ENCODE peak calls at places on chromosomes 3 and 15, in ten cellular contexts. One of them, this sample, is unnamed.

GRCh38 chr3:10198761-10199688 is 34.3 kb downstream of the IRAK2 start:
- DNase-seq in AG09309: no peak
- DNase-seq in GM06990: peak; percentile 61
- DNase-seq in kidney tubule cell: peak; percentile 97
- DNase-seq in DMS79 treated with DMSO at 0.1 percent for 48 hours: no peak
- DNase-seq in stimulated activated CD8-positive, alpha-beta memory T cell treated with anti-CD3 and anti-CD28 coated beads, Interleukin-12 subunit alpha, Interleukin-12 subunit beta, amount 100 ng/mL, for 4 hours: peak; percentile 43
- DNase-seq in right cardiac atrium: no peak
- DNase-seq in kidney: no peak
- DNase-seq in cardiac muscle cell: no peak
- DNase-seq in caudate nucleus: no peak
- DNase-seq in this sample: no peak

GRCh38 chr15:45618813-45619212 is 16.0 kb upstream of the SQOR start:
- DNase-seq in AG09309: no peak
- DNase-seq in kidney tubule cell: peak; percentile 25
- DNase-seq in GM06990: no peak
- DNase-seq in stimulated activated CD8-positive, alpha-beta memory T cell treated with anti-CD3 and anti-CD28 coated beads, Interleukin-12 subunit alpha, Interleukin-12 subunit beta, amount 100 ng/mL, for 4 hours: no peak
- DNase-seq in caudate nucleus: no peak
- DNase-seq in DMS79 treated with DMSO at 0.1 percent for 48 hours: no peak
- DNase-seq in kidney: no peak
- DNase-seq in cardiac muscle cell: no peak
- DNase-seq in right cardiac atrium: no peak
- DNase-seq in this sample: no peak

GRCh38 chr3:128036119-128036518 is 16.1 kb upstream of the SEC61A1 start:
- DNase-seq in kidney: no peak
- DNase-seq in DMS79 treated with DMSO at 0.1 percent for 48 hours: no peak
- DNase-seq in kidney tubule cell: no peak
- DNase-seq in caudate nucleus: no peak
- DNase-seq in AG09309: no peak
- DNase-seq in GM06990: no peak
- DNase-seq in right cardiac atrium: no peak
- DNase-seq in stimulated activated CD8-positive, alpha-beta memory T cell treated with anti-CD3 and anti-CD28 coated beads, Interleukin-12 subunit alpha, Interleukin-12 subunit beta, amount 100 ng/mL, for 4 hours: no peak
- DNase-seq in cardiac muscle cell: peak; percentile 53
- DNase-seq in this sample: no peak

GRCh38 chr3:30475038-30475808 is 131.2 kb upstream of the TGFBR2 start:
- DNase-seq in DMS79 treated with DMSO at 0.1 percent for 48 hours: no peak
- DNase-seq in cardiac muscle cell: no peak
- DNase-seq in kidney: no peak
- DNase-seq in kidney tubule cell: peak; percentile 67
- DNase-seq in caudate nucleus: no peak
- DNase-seq in stimulated activated CD8-positive, alpha-beta memory T cell treated with anti-CD3 and anti-CD28 coated beads, Interleukin-12 subunit alpha, Interleukin-12 subunit beta, amount 100 ng/mL, for 4 hours: no peak
- DNase-seq in GM06990: peak; percentile 15
- DNase-seq in right cardiac atrium: no peak
- DNase-seq in AG09309: no peak
- DNase-seq in this sample: no peak

GRCh38 chr3:257826-258225 is 61.3 kb downstream of the CHL1 start:
- DNase-seq in stimulated activated CD8-positive, alpha-beta memory T cell treated with anti-CD3 and anti-CD28 coated beads, Interleukin-12 subunit alpha, Interleukin-12 subunit beta, amount 100 ng/mL, for 4 hours: no peak
- DNase-seq in caudate nucleus: no peak
- DNase-seq in GM06990: no peak
- DNase-seq in AG09309: no peak
- DNase-seq in cardiac muscle cell: no peak
- DNase-seq in right cardiac atrium: no peak
- DNase-seq in kidney: no peak
- DNase-seq in DMS79 treated with DMSO at 0.1 percent for 48 hours: no peak
- DNase-seq in kidney tubule cell: no peak
- DNase-seq in this sample: no peak

GRCh38 chr3:23993556-23994246 is 48.6 kb downstream of the NR1D2 start:
- DNase-seq in kidney: no peak
- DNase-seq in DMS79 treated with DMSO at 0.1 percent for 48 hours: no peak
- DNase-seq in GM06990: no peak
- DNase-seq in cardiac muscle cell: no peak
- DNase-seq in kidney tubule cell: no peak
- DNase-seq in stimulated activated CD8-positive, alpha-beta memory T cell treated with anti-CD3 and anti-CD28 coated beads, Interleukin-12 subunit alpha, Interleukin-12 subunit beta, amount 100 ng/mL, for 4 hours: no peak
- DNase-seq in caudate nucleus: no peak
- DNase-seq in right cardiac atrium: no peak
- DNase-seq in AG09309: no peak
- DNase-seq in this sample: no peak

GRCh38 chr3:155282416-155283091 is 10.9 kb downstream of the STRIT1 start:
- DNase-seq in right cardiac atrium: no peak
- DNase-seq in cardiac muscle cell: no peak
- DNase-seq in GM06990: no peak
- DNase-seq in stimulated activated CD8-positive, alpha-beta memory T cell treated with anti-CD3 and anti-CD28 coated beads, Interleukin-12 subunit alpha, Interleukin-12 subunit beta, amount 100 ng/mL, for 4 hours: no peak
- DNase-seq in AG09309: peak; percentile 24
- DNase-seq in kidney tubule cell: no peak
- DNase-seq in kidney: no peak
- DNase-seq in caudate nucleus: no peak
- DNase-seq in DMS79 treated with DMSO at 0.1 percent for 48 hours: no peak
- DNase-seq in this sample: no peak

GRCh38 chr3:107753494-107753893 is 230.7 kb downstream of the BBX start:
- DNase-seq in kidney: no peak
- DNase-seq in right cardiac atrium: no peak
- DNase-seq in GM06990: no peak
- DNase-seq in DMS79 treated with DMSO at 0.1 percent for 48 hours: peak; percentile 59
- DNase-seq in AG09309: no peak
- DNase-seq in stimulated activated CD8-positive, alpha-beta memory T cell treated with anti-CD3 and anti-CD28 coated beads, Interleukin-12 subunit alpha, Interleukin-12 subunit beta, amount 100 ng/mL, for 4 hours: no peak
- DNase-seq in cardiac muscle cell: peak; percentile 52
- DNase-seq in kidney tubule cell: peak; percentile 65
- DNase-seq in caudate nucleus: peak; percentile 16
- DNase-seq in this sample: peak; percentile 69

GRCh38 chr15:96802870-96803269 is 472.4 kb downstream of the NR2F2 start:
- DNase-seq in GM06990: no peak
- DNase-seq in AG09309: no peak
- DNase-seq in DMS79 treated with DMSO at 0.1 percent for 48 hours: no peak
- DNase-seq in kidney tubule cell: no peak
- DNase-seq in caudate nucleus: no peak
- DNase-seq in stimulated activated CD8-positive, alpha-beta memory T cell treated with anti-CD3 and anti-CD28 coated beads, Interleukin-12 subunit alpha, Interleukin-12 subunit beta, amount 100 ng/mL, for 4 hours: no peak
- DNase-seq in kidney: no peak
- DNase-seq in right cardiac atrium: no peak
- DNase-seq in cardiac muscle cell: no peak
- DNase-seq in this sample: no peak

GRCh38 chr15:74173545-74174215 is at the start of gene ISLR:
- DNase-seq in kidney: peak; percentile 85
- DNase-seq in kidney tubule cell: no peak
- DNase-seq in stimulated activated CD8-positive, alpha-beta memory T cell treated with anti-CD3 and anti-CD28 coated beads, Interleukin-12 subunit alpha, Interleukin-12 subunit beta, amount 100 ng/mL, for 4 hours: no peak
- DNase-seq in GM06990: no peak
- DNase-seq in right cardiac atrium: peak; percentile 83
- DNase-seq in cardiac muscle cell: no peak
- DNase-seq in AG09309: peak; percentile 51
- DNase-seq in DMS79 treated with DMSO at 0.1 percent for 48 hours: no peak
- DNase-seq in caudate nucleus: no peak
- DNase-seq in this sample: no peak

GRCh38 chr3:129827765-129828164 is 65.7 kb downstream of the TMCC1 start:
- DNase-seq in AG09309: no peak
- DNase-seq in right cardiac atrium: no peak
- DNase-seq in cardiac muscle cell: no peak
- DNase-seq in caudate nucleus: no peak
- DNase-seq in DMS79 treated with DMSO at 0.1 percent for 48 hours: no peak
- DNase-seq in GM06990: peak; percentile 29
- DNase-seq in kidney: no peak
- DNase-seq in stimulated activated CD8-positive, alpha-beta memory T cell treated with anti-CD3 and anti-CD28 coated beads, Interleukin-12 subunit alpha, Interleukin-12 subunit beta, amount 100 ng/mL, for 4 hours: no peak
- DNase-seq in kidney tubule cell: no peak
- DNase-seq in this sample: no peak

GRCh38 chr15:29670945-29671307 is 151.3 kb downstream of the TJP1 start:
- DNase-seq in kidney: peak; percentile 93
- DNase-seq in GM06990: no peak
- DNase-seq in stimulated activated CD8-positive, alpha-beta memory T cell treated with anti-CD3 and anti-CD28 coated beads, Interleukin-12 subunit alpha, Interleukin-12 subunit beta, amount 100 ng/mL, for 4 hours: no peak
- DNase-seq in AG09309: peak; percentile 57
- DNase-seq in right cardiac atrium: no peak
- DNase-seq in DMS79 treated with DMSO at 0.1 percent for 48 hours: no peak
- DNase-seq in kidney tubule cell: peak; percentile 98
- DNase-seq in caudate nucleus: no peak
- DNase-seq in cardiac muscle cell: no peak
- DNase-seq in this sample: no peak

GRCh38 chr15:62895905-62896316 is 146.6 kb upstream of the TPM1 start:
- DNase-seq in AG09309: no peak
- DNase-seq in kidney tubule cell: peak; percentile 99
- DNase-seq in right cardiac atrium: no peak
- DNase-seq in DMS79 treated with DMSO at 0.1 percent for 48 hours: no peak
- DNase-seq in GM06990: no peak
- DNase-seq in cardiac muscle cell: no peak
- DNase-seq in kidney: no peak
- DNase-seq in caudate nucleus: no peak
- DNase-seq in stimulated activated CD8-positive, alpha-beta memory T cell treated with anti-CD3 and anti-CD28 coated beads, Interleukin-12 subunit alpha, Interleukin-12 subunit beta, amount 100 ng/mL, for 4 hours: no peak
- DNase-seq in this sample: no peak

GRCh38 chr3:16388850-16389411 is 123.9 kb downstream of the OXNAD1 start:
- DNase-seq in caudate nucleus: no peak
- DNase-seq in kidney tubule cell: no peak
- DNase-seq in AG09309: peak; percentile 70
- DNase-seq in GM06990: no peak
- DNase-seq in kidney: no peak
- DNase-seq in cardiac muscle cell: no peak
- DNase-seq in DMS79 treated with DMSO at 0.1 percent for 48 hours: no peak
- DNase-seq in stimulated activated CD8-positive, alpha-beta memory T cell treated with anti-CD3 and anti-CD28 coated beads, Interleukin-12 subunit alpha, Interleukin-12 subunit beta, amount 100 ng/mL, for 4 hours: no peak
- DNase-seq in right cardiac atrium: no peak
- DNase-seq in this sample: no peak

GRCh38 chr15:81888748-81889479 is 156.9 kb downstream of the MEX3B start:
- DNase-seq in AG09309: peak; percentile 25
- DNase-seq in cardiac muscle cell: no peak
- DNase-seq in right cardiac atrium: no peak
- DNase-seq in stimulated activated CD8-positive, alpha-beta memory T cell treated with anti-CD3 and anti-CD28 coated beads, Interleukin-12 subunit alpha, Interleukin-12 subunit beta, amount 100 ng/mL, for 4 hours: no peak
- DNase-seq in DMS79 treated with DMSO at 0.1 percent for 48 hours: peak; percentile 92
- DNase-seq in GM06990: no peak
- DNase-seq in kidney tubule cell: peak; percentile 2
- DNase-seq in kidney: no peak
- DNase-seq in caudate nucleus: no peak
- DNase-seq in this sample: no peak

GRCh38 chr15:93384886-93385285 is 295.9 kb upstream of the RGMA start:
- DNase-seq in DMS79 treated with DMSO at 0.1 percent for 48 hours: no peak
- DNase-seq in kidney tubule cell: no peak
- DNase-seq in caudate nucleus: no peak
- DNase-seq in stimulated activated CD8-positive, alpha-beta memory T cell treated with anti-CD3 and anti-CD28 coated beads, Interleukin-12 subunit alpha, Interleukin-12 subunit beta, amount 100 ng/mL, for 4 hours: no peak
- DNase-seq in kidney: no peak
- DNase-seq in right cardiac atrium: no peak
- DNase-seq in cardiac muscle cell: no peak
- DNase-seq in GM06990: no peak
- DNase-seq in AG09309: no peak
- DNase-seq in this sample: no peak

GRCh38 chr3:65035231-65035630 is 347.4 kb upstream of the ADAMTS9 start:
- DNase-seq in kidney tubule cell: no peak
- DNase-seq in DMS79 treated with DMSO at 0.1 percent for 48 hours: no peak
- DNase-seq in right cardiac atrium: no peak
- DNase-seq in stimulated activated CD8-positive, alpha-beta memory T cell treated with anti-CD3 and anti-CD28 coated beads, Interleukin-12 subunit alpha, Interleukin-12 subunit beta, amount 100 ng/mL, for 4 hours: no peak
- DNase-seq in cardiac muscle cell: no peak
- DNase-seq in AG09309: no peak
- DNase-seq in GM06990: no peak
- DNase-seq in caudate nucleus: no peak
- DNase-seq in kidney: no peak
- DNase-seq in this sample: no peak

GRCh38 chr3:197792019-197792647 is 1.1 kb downstream of the LRCH3 start:
- DNase-seq in AG09309: no peak
- DNase-seq in cardiac muscle cell: no peak
- DNase-seq in right cardiac atrium: no peak
- DNase-seq in caudate nucleus: no peak
- DNase-seq in stimulated activated CD8-positive, alpha-beta memory T cell treated with anti-CD3 and anti-CD28 coated beads, Interleukin-12 subunit alpha, Interleukin-12 subunit beta, amount 100 ng/mL, for 4 hours: no peak
- DNase-seq in kidney: no peak
- DNase-seq in DMS79 treated with DMSO at 0.1 percent for 48 hours: no peak
- DNase-seq in GM06990: peak; percentile 51
- DNase-seq in kidney tubule cell: peak; percentile 40
- DNase-seq in this sample: no peak

GRCh38 chr15:92294759-92295158 is 98.9 kb upstream of the ST8SIA2 start:
- DNase-seq in caudate nucleus: no peak
- DNase-seq in cardiac muscle cell: no peak
- DNase-seq in stimulated activated CD8-positive, alpha-beta memory T cell treated with anti-CD3 and anti-CD28 coated beads, Interleukin-12 subunit alpha, Interleukin-12 subunit beta, amount 100 ng/mL, for 4 hours: no peak
- DNase-seq in DMS79 treated with DMSO at 0.1 percent for 48 hours: no peak
- DNase-seq in GM06990: no peak
- DNase-seq in kidney: no peak
- DNase-seq in AG09309: no peak
- DNase-seq in right cardiac atrium: no peak
- DNase-seq in kidney tubule cell: no peak
- DNase-seq in this sample: no peak

GRCh38 chr3:180633722-180634121 is 31.8 kb downstream of the TTC14 start:
- DNase-seq in stimulated activated CD8-positive, alpha-beta memory T cell treated with anti-CD3 and anti-CD28 coated beads, Interleukin-12 subunit alpha, Interleukin-12 subunit beta, amount 100 ng/mL, for 4 hours: no peak
- DNase-seq in kidney: no peak
- DNase-seq in caudate nucleus: no peak
- DNase-seq in kidney tubule cell: no peak
- DNase-seq in DMS79 treated with DMSO at 0.1 percent for 48 hours: no peak
- DNase-seq in cardiac muscle cell: peak; percentile 1
- DNase-seq in GM06990: no peak
- DNase-seq in right cardiac atrium: no peak
- DNase-seq in AG09309: no peak
- DNase-seq in this sample: no peak

GRCh38 chr15:32826685-32827084 is 108.9 kb downstream of the GREM1 start:
- DNase-seq in DMS79 treated with DMSO at 0.1 percent for 48 hours: no peak
- DNase-seq in kidney tubule cell: no peak
- DNase-seq in GM06990: no peak
- DNase-seq in right cardiac atrium: no peak
- DNase-seq in caudate nucleus: no peak
- DNase-seq in cardiac muscle cell: no peak
- DNase-seq in kidney: no peak
- DNase-seq in AG09309: no peak
- DNase-seq in stimulated activated CD8-positive, alpha-beta memory T cell treated with anti-CD3 and anti-CD28 coated beads, Interleukin-12 subunit alpha, Interleukin-12 subunit beta, amount 100 ng/mL, for 4 hours: no peak
- DNase-seq in this sample: no peak

GRCh38 chr3:111080357-111080937 is 8.8 kb downstream of the NECTIN3 start:
- DNase-seq in stimulated activated CD8-positive, alpha-beta memory T cell treated with anti-CD3 and anti-CD28 coated beads, Interleukin-12 subunit alpha, Interleukin-12 subunit beta, amount 100 ng/mL, for 4 hours: no peak
- DNase-seq in kidney: no peak
- DNase-seq in caudate nucleus: no peak
- DNase-seq in cardiac muscle cell: peak; percentile 36
- DNase-seq in DMS79 treated with DMSO at 0.1 percent for 48 hours: no peak
- DNase-seq in AG09309: no peak
- DNase-seq in right cardiac atrium: no peak
- DNase-seq in kidney tubule cell: peak; percentile 48
- DNase-seq in GM06990: no peak
- DNase-seq in this sample: no peak

GRCh38 chr3:140223631-140224030 is 288.6 kb downstream of the CLSTN2 start:
- DNase-seq in caudate nucleus: no peak
- DNase-seq in right cardiac atrium: no peak
- DNase-seq in GM06990: no peak
- DNase-seq in stimulated activated CD8-positive, alpha-beta memory T cell treated with anti-CD3 and anti-CD28 coated beads, Interleukin-12 subunit alpha, Interleukin-12 subunit beta, amount 100 ng/mL, for 4 hours: no peak
- DNase-seq in kidney tubule cell: peak; percentile 97
- DNase-seq in cardiac muscle cell: no peak
- DNase-seq in kidney: no peak
- DNase-seq in AG09309: no peak
- DNase-seq in DMS79 treated with DMSO at 0.1 percent for 48 hours: peak; percentile 12
- DNase-seq in this sample: no peak

GRCh38 chr3:192246847-192247520 is 480.4 kb downstream of the FGF12 start:
- DNase-seq in caudate nucleus: no peak
- DNase-seq in DMS79 treated with DMSO at 0.1 percent for 48 hours: no peak
- DNase-seq in right cardiac atrium: no peak
- DNase-seq in kidney: no peak
- DNase-seq in cardiac muscle cell: no peak
- DNase-seq in AG09309: no peak
- DNase-seq in stimulated activated CD8-positive, alpha-beta memory T cell treated with anti-CD3 and anti-CD28 coated beads, Interleukin-12 subunit alpha, Interleukin-12 subunit beta, amount 100 ng/mL, for 4 hours: no peak
- DNase-seq in GM06990: no peak
- DNase-seq in kidney tubule cell: peak; percentile 56
- DNase-seq in this sample: no peak

GRCh38 chr3:194326192-194327029 is 24.7 kb downstream of the CPN2 start:
- DNase-seq in right cardiac atrium: no peak
- DNase-seq in AG09309: no peak
- DNase-seq in GM06990: no peak
- DNase-seq in kidney: no peak
- DNase-seq in DMS79 treated with DMSO at 0.1 percent for 48 hours: no peak
- DNase-seq in kidney tubule cell: no peak
- DNase-seq in caudate nucleus: no peak
- DNase-seq in cardiac muscle cell: no peak
- DNase-seq in stimulated activated CD8-positive, alpha-beta memory T cell treated with anti-CD3 and anti-CD28 coated beads, Interleukin-12 subunit alpha, Interleukin-12 subunit beta, amount 100 ng/mL, for 4 hours: no peak
- DNase-seq in this sample: no peak

GRCh38 chr3:49346797-49347251 is 7.0 kb upstream of the USP4 start:
- DNase-seq in caudate nucleus: no peak
- DNase-seq in right cardiac atrium: no peak
- DNase-seq in cardiac muscle cell: no peak
- DNase-seq in GM06990: no peak
- DNase-seq in kidney tubule cell: peak; percentile 57
- DNase-seq in stimulated activated CD8-positive, alpha-beta memory T cell treated with anti-CD3 and anti-CD28 coated beads, Interleukin-12 subunit alpha, Interleukin-12 subunit beta, amount 100 ng/mL, for 4 hours: no peak
- DNase-seq in kidney: no peak
- DNase-seq in DMS79 treated with DMSO at 0.1 percent for 48 hours: no peak
- DNase-seq in AG09309: no peak
- DNase-seq in this sample: no peak

GRCh38 chr3:95923496-95924210 is 890.7 kb upstream of the EPHA6 start:
- DNase-seq in stimulated activated CD8-positive, alpha-beta memory T cell treated with anti-CD3 and anti-CD28 coated beads, Interleukin-12 subunit alpha, Interleukin-12 subunit beta, amount 100 ng/mL, for 4 hours: no peak
- DNase-seq in GM06990: no peak
- DNase-seq in AG09309: peak; percentile 66
- DNase-seq in cardiac muscle cell: no peak
- DNase-seq in kidney: no peak
- DNase-seq in caudate nucleus: no peak
- DNase-seq in DMS79 treated with DMSO at 0.1 percent for 48 hours: no peak
- DNase-seq in right cardiac atrium: no peak
- DNase-seq in kidney tubule cell: peak; percentile 96
- DNase-seq in this sample: no peak

GRCh38 chr3:144556392-144556791 is 584.8 kb downstream of the DIPK2A start:
- DNase-seq in DMS79 treated with DMSO at 0.1 percent for 48 hours: no peak
- DNase-seq in kidney tubule cell: no peak
- DNase-seq in AG09309: peak; percentile 35
- DNase-seq in kidney: no peak
- DNase-seq in stimulated activated CD8-positive, alpha-beta memory T cell treated with anti-CD3 and anti-CD28 coated beads, Interleukin-12 subunit alpha, Interleukin-12 subunit beta, amount 100 ng/mL, for 4 hours: no peak
- DNase-seq in right cardiac atrium: no peak
- DNase-seq in GM06990: peak; percentile 57
- DNase-seq in caudate nucleus: no peak
- DNase-seq in cardiac muscle cell: no peak
- DNase-seq in this sample: no peak